ENCODE peak calls at places on chromosomes 2 and 18, in four cellular contexts. One of them, this sample, is unnamed. For H3K27me3, the result is how much of the 10 kb centered on the place peaks cover.

GRCh38 chr2:34481542-34481941 is 882.4 kb upstream of the FAM98A start:
- DNase-seq in HepG2: no peak
- DNase-seq in MM.1S: no peak
- DNase-seq in Karpas-422: no peak
- DNase-seq in this sample: no peak

GRCh38 chr18:79919089-79919488 is 32.4 kb downstream of the SLC66A2 start:
- DNase-seq in HepG2: no peak
- DNase-seq in Karpas-422: no peak
- DNase-seq in MM.1S: no peak
- DNase-seq in this sample: no peak

GRCh38 chr2:145028055-145028630 is 508.2 kb upstream of the ZEB2 start:
- DNase-seq in Karpas-422: no peak
- DNase-seq in HepG2: no peak
- DNase-seq in MM.1S: no peak
- DNase-seq in this sample: no peak

GRCh38 chr18:45628979-45629958 is 14.0 kb downstream of the SLC14A2 start:
- DNase-seq in Karpas-422: no peak
- DNase-seq in MM.1S: no peak
- DNase-seq in HepG2: no peak
- DNase-seq in this sample: no peak

GRCh38 chr2:152506843-152507242 is 171.9 kb downstream of the FMNL2 start:
- DNase-seq in Karpas-422: no peak
- DNase-seq in HepG2: no peak
- DNase-seq in MM.1S: peak
- DNase-seq in this sample: peak

GRCh38 chr2:43361286-43361685 is 134.9 kb upstream of the ZFP36L2 start:
- DNase-seq in Karpas-422: no peak
- DNase-seq in MM.1S: no peak
- DNase-seq in HepG2: no peak
- DNase-seq in this sample: no peak

GRCh38 chr2:138239902-138240595 is 261.5 kb upstream of the SPOPL start:
- DNase-seq in HepG2: no peak
- DNase-seq in MM.1S: no peak
- DNase-seq in Karpas-422: no peak
- DNase-seq in this sample: no peak

GRCh38 chr18:76463358-76463757 is 31.7 kb downstream of the ZNF516 start:
- DNase-seq in Karpas-422: no peak
- DNase-seq in MM.1S: no peak
- DNase-seq in HepG2: no peak
- DNase-seq in this sample: no peak

GRCh38 chr2:75592028-75592427 is 31.3 kb upstream of the EVA1A start:
- DNase-seq in MM.1S: no peak
- DNase-seq in Karpas-422: no peak
- DNase-seq in HepG2: peak
- DNase-seq in this sample: no peak

GRCh38 chr2:68766378-68766845 is 31.8 kb downstream of the ARHGAP25 start:
- DNase-seq in Karpas-422: peak
- DNase-seq in HepG2: no peak
- DNase-seq in MM.1S: peak
- DNase-seq in this sample: no peak

GRCh38 chr2:170525566-170525900 is 189.6 kb upstream of the SP5 start:
- DNase-seq in MM.1S: no peak
- DNase-seq in HepG2: peak
- DNase-seq in Karpas-422: no peak
- DNase-seq in this sample: no peak

GRCh38 chr2:140504596-140504995 is 1626.2 kb downstream of the LRP1B start:
- DNase-seq in HepG2: no peak
- DNase-seq in MM.1S: no peak
- DNase-seq in Karpas-422: no peak
- DNase-seq in this sample: no peak

GRCh38 chr2:98893871-98894270 is 42.2 kb downstream of the CRACDL start:
- DNase-seq in Karpas-422: no peak
- DNase-seq in MM.1S: no peak
- DNase-seq in HepG2: no peak
- DNase-seq in this sample: no peak

GRCh38 chr2:98932778-98933343 is 3.2 kb downstream of the CRACDL start:
- DNase-seq in HepG2: no peak
- DNase-seq in Karpas-422: no peak
- DNase-seq in MM.1S: no peak
- DNase-seq in this sample: no peak

GRCh38 chr2:157061799-157062198 is 195.7 kb upstream of the GALNT5 start:
- DNase-seq in MM.1S: peak
- DNase-seq in HepG2: no peak
- DNase-seq in Karpas-422: no peak
- DNase-seq in this sample: peak

GRCh38 chr18:54215069-54215468 is 9.4 kb downstream of the MBD2 start:
- DNase-seq in MM.1S: no peak
- DNase-seq in HepG2: no peak
- DNase-seq in Karpas-422: no peak
- DNase-seq in this sample: no peak

GRCh38 chr2:85017436-85018048 is 46.6 kb downstream of the KCMF1 start:
- DNase-seq in HepG2: no peak
- DNase-seq in Karpas-422: peak
- DNase-seq in MM.1S: no peak
- DNase-seq in this sample: no peak

GRCh38 chr2:121897335-121897970 is 142.0 kb downstream of the TSN start:
- DNase-seq in HepG2: peak
- DNase-seq in MM.1S: peak
- DNase-seq in Karpas-422: peak
- DNase-seq in this sample: no peak

GRCh38 chr2:44152865-44153264 is 15.8 kb upstream of the PPM1B start:
- DNase-seq in MM.1S: no peak
- DNase-seq in Karpas-422: no peak
- DNase-seq in HepG2: no peak
- DNase-seq in this sample: no peak

GRCh38 chr18:40417501-40417900 is 1537.5 kb upstream of the PIK3C3 start:
- DNase-seq in HepG2: no peak
- DNase-seq in Karpas-422: no peak
- DNase-seq in MM.1S: no peak
- DNase-seq in this sample: no peak

GRCh38 chr2:127160676-127161075 is 53.7 kb upstream of the BIN1 start:
- DNase-seq in Karpas-422: no peak
- DNase-seq in HepG2: no peak
- DNase-seq in MM.1S: no peak
- DNase-seq in this sample: no peak

GRCh38 chr18:4374564-4374963 is 80.5 kb downstream of the DLGAP1 start:
- DNase-seq in HepG2: no peak
- DNase-seq in Karpas-422: no peak
- DNase-seq in MM.1S: no peak
- DNase-seq in this sample: no peak

GRCh38 chr2:157984866-157985265 is 108.7 kb upstream of the ACVR1 start:
- DNase-seq in HepG2: no peak
- DNase-seq in Karpas-422: no peak
- DNase-seq in MM.1S: no peak
- DNase-seq in this sample: no peak

GRCh38 chr2:112151275-112151674 is 13.1 kb downstream of the FBLN7 start:
- DNase-seq in Karpas-422: no peak
- DNase-seq in HepG2: no peak
- DNase-seq in MM.1S: no peak
- DNase-seq in this sample: no peak

GRCh38 chr2:25377822-25378421 is 36.2 kb upstream of the DNMT3A start:
- DNase-seq in HepG2: no peak
- DNase-seq in MM.1S: no peak
- DNase-seq in Karpas-422: no peak
- DNase-seq in this sample: no peak

GRCh38 chr2:223180463-223180862 is 128.5 kb downstream of the KCNE4 start:
- DNase-seq in HepG2: no peak
- DNase-seq in MM.1S: no peak
- DNase-seq in Karpas-422: no peak
- DNase-seq in this sample: no peak

GRCh38 chr2:131076707-131077106 is 16.6 kb downstream of the FAM168B start:
- DNase-seq in MM.1S: no peak
- DNase-seq in HepG2: peak
- DNase-seq in Karpas-422: no peak
- DNase-seq in this sample: no peak

GRCh38 chr2:197793456-197793855 is 8.3 kb upstream of the BOLL start:
- DNase-seq in Karpas-422: no peak
- DNase-seq in HepG2: no peak
- DNase-seq in MM.1S: no peak
- DNase-seq in this sample: no peak

GRCh38 chr18:2984703-2985261 is 28.2 kb downstream of the LPIN2 start:
- DNase-seq in Karpas-422: no peak
- DNase-seq in HepG2: peak
- DNase-seq in MM.1S: no peak
- DNase-seq in this sample: no peak

GRCh38 chr18:2981212-2981728 is 31.7 kb downstream of the LPIN2 start:
- DNase-seq in MM.1S: no peak
- DNase-seq in HepG2: no peak
- DNase-seq in Karpas-422: no peak
- DNase-seq in this sample: no peak

GRCh38 chr18:2982452-2983172 is 30.3 kb downstream of the LPIN2 start:
- DNase-seq in Karpas-422: no peak
- DNase-seq in HepG2: peak
- DNase-seq in MM.1S: peak
- DNase-seq in this sample: no peak

GRCh38 chr18:2985628-2986027 is 27.3 kb downstream of the LPIN2 start:
- DNase-seq in MM.1S: peak
- DNase-seq in HepG2: peak
- DNase-seq in Karpas-422: peak
- DNase-seq in this sample: no peak

GRCh38 chr18:2983296-2983695 is 29.6 kb downstream of the LPIN2 start:
- DNase-seq in HepG2: no peak
- DNase-seq in MM.1S: no peak
- DNase-seq in Karpas-422: no peak
- DNase-seq in this sample: no peak
- H3K9ac ChIP-seq in HepG2: no peak
- H3K9ac ChIP-seq in MM.1S: no peak
- H3K9ac ChIP-seq in Karpas-422: no peak
- H3K9ac ChIP-seq in this sample: no peak

DNA sequence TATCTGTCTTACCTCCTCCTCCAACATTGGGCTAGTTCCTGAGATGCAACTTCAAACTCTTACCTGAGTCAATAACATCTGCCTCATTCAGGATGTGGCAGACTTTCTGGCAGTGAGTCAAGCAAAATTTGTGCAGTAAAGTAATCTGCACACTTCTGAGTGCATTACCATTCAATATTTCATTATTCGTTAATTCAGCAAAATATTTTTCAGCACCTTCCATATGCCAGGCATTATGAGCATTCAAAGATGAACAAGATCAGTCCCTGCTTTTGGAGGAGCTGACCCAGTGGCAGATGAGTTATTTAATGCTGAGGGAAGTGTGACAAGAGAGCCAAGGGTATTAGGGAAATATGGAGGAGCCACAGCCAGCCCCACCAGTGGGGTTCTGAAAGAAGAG is 339.7 kb downstream of the LNPK start:
- DNase-seq in HepG2: no peak
- DNase-seq in MM.1S: no peak
- DNase-seq in Karpas-422: no peak
- DNase-seq in this sample: no peak
- H3K27me3 ChIP-seq in HepG2: under half
- H3K27me3 ChIP-seq in MM.1S: under half
- H3K27me3 ChIP-seq in Karpas-422: under half
- H3K27me3 ChIP-seq in this sample: under half

GRCh38 chr2:119256574-119256921 is 32.9 kb downstream of the STEAP3 start:
- DNase-seq in Karpas-422: no peak
- DNase-seq in MM.1S: no peak
- DNase-seq in HepG2: no peak
- DNase-seq in this sample: no peak

GRCh38 chr2:119253114-119253702 is 29.6 kb downstream of the STEAP3 start:
- DNase-seq in MM.1S: no peak
- DNase-seq in Karpas-422: no peak
- DNase-seq in HepG2: no peak
- DNase-seq in this sample: no peak

GRCh38 chr2:119253760-119254600 is 30.3 kb downstream of the STEAP3 start:
- DNase-seq in MM.1S: no peak
- DNase-seq in HepG2: no peak
- DNase-seq in Karpas-422: no peak
- DNase-seq in this sample: no peak

GRCh38 chr2:119255760-119256573 is 32.3 kb downstream of the STEAP3 start:
- DNase-seq in Karpas-422: no peak
- DNase-seq in MM.1S: no peak
- DNase-seq in HepG2: peak
- DNase-seq in this sample: no peak

GRCh38 chr2:119254601-119255080 is 31.0 kb downstream of the STEAP3 start:
- DNase-seq in HepG2: no peak
- DNase-seq in Karpas-422: no peak
- DNase-seq in MM.1S: no peak
- DNase-seq in this sample: no peak
- H3K9ac ChIP-seq in HepG2: no peak
- H3K9ac ChIP-seq in Karpas-422: no peak
- H3K9ac ChIP-seq in MM.1S: no peak
- H3K9ac ChIP-seq in this sample: no peak

DNA sequence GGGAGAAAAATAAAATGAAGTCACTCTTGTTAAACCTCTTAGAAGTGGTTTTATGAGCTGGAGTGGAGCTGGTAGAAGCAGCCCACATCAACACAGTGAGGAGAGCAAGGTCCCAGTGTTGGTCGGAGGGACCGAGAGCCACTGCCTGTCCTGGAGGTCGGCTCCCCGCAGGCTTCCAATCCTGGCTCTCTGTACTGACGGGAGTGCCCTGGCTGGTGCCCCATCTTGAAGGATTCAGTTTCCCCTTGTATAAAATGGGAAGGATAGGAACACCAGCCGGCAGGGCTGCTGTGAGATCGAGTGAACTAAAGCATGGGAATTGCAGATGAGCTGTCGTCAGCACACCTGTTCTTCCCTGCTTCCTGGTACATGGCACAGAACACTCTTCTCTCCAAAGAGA is 104.3 kb upstream of the ID2 start:
- DNase-seq in MM.1S: no peak
- DNase-seq in Karpas-422: no peak
- DNase-seq in HepG2: no peak
- DNase-seq in this sample: no peak
- H3K27me3 ChIP-seq in MM.1S: under half
- H3K27me3 ChIP-seq in Karpas-422: under half
- H3K27me3 ChIP-seq in HepG2: under half
- H3K27me3 ChIP-seq in this sample: under half

GRCh38 chr2:100891911-100892642 is 72.1 kb downstream of the NPAS2 start:
- DNase-seq in MM.1S: no peak
- DNase-seq in HepG2: peak
- DNase-seq in Karpas-422: no peak
- DNase-seq in this sample: no peak
- H3K9ac ChIP-seq in MM.1S: no peak
- H3K9ac ChIP-seq in HepG2: no peak
- H3K9ac ChIP-seq in Karpas-422: no peak
- H3K9ac ChIP-seq in this sample: no peak

DNA sequence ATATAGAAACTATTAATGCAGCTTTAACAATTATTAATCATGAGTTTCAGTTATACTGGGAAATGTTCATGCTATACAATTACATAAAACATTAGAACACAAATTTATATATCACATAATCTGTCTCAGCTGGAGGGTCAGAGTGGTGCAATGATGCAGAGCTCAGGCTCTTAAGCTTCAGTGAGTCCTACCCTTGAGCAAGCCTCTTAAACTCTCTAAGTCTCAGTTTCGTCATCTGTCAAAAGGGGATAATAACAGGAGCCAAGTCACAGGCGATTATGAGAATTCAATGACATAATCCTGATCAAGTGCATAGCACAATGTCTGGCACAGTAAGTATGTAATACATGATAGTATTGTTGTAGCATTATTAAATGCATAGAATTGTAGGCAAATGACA is 46.0 kb downstream of the LAMA1 start:
- DNase-seq in Karpas-422: no peak
- DNase-seq in HepG2: no peak
- DNase-seq in MM.1S: no peak
- DNase-seq in this sample: no peak
- H3K27me3 ChIP-seq in Karpas-422: under half
- H3K27me3 ChIP-seq in HepG2: under half
- H3K27me3 ChIP-seq in MM.1S: under half
- H3K27me3 ChIP-seq in this sample: under half

This sample was measured in GM12878.